ENCODE peak calls at places on chromosome 12, in six cellular contexts. Y is colonic mucosa, V is cardiac muscle cell, E is PC-3, F is Peyer's patch, S is MM.1S. I is an unnamed sample.

GRCh38 chr12:13173537-13173936 is 23.0 kb upstream of the EMP1 start:
- DNase-seq in Y (peak; percentile 29), V (no peak), E (peak; percentile 75), F (no peak), S (peak; percentile 67), I (no peak)

GRCh38 chr12:24228980-24229730 is 279.7 kb upstream of the SOX5 start:
- DNase-seq in Y (no peak), V (no peak), E (no peak), F (no peak), S (no peak), I (no peak)

GRCh38 chr12:113698505-113698858 is 226.8 kb upstream of the LHX5 start:
- DNase-seq in Y (no peak), V (no peak), E (no peak), F (no peak), S (no peak), I (no peak)

GRCh38 chr12:6250343-6250742 is 50.1 kb downstream of the CD9 start:
- DNase-seq in Y (no peak), V (peak; percentile 75), E (no peak), F (peak; percentile 20), S (no peak), I (no peak)

GRCh38 chr12:19105468-19105867 is 24.1 kb upstream of the PLEKHA5 start:
- DNase-seq in Y (no peak), V (no peak), E (no peak), F (no peak), S (no peak), I (no peak)

GRCh38 chr12:105322070-105322469 is 8.4 kb upstream of the C12orf75 start:
- DNase-seq in Y (no peak), V (no peak), E (no peak), F (no peak), S (no peak), I (no peak)

GRCh38 chr12:118136559-118137003 is 657 bp downstream of the PEBP1 start:
- DNase-seq in Y (peak; percentile 72), V (peak; percentile 42), E (peak; percentile 54), F (peak; percentile 74), S (peak; percentile 18), I (peak; percentile 2)

GRCh38 chr12:92248977-92249376 is 103.3 kb upstream of the BTG1 start:
- DNase-seq in Y (no peak), V (no peak), E (no peak), F (no peak), S (no peak), I (no peak)

GRCh38 chr12:69679119-69679518 is 20.0 kb downstream of the BEST3 start:
- DNase-seq in Y (no peak), V (no peak), E (peak; percentile 66), F (no peak), S (no peak), I (no peak)

GRCh38 chr12:94721173-94721572 is 70.8 kb upstream of the TMCC3 start:
- DNase-seq in Y (no peak), V (no peak), E (no peak), F (no peak), S (no peak), I (no peak)

GRCh38 chr12:47777741-47778558 is 4.9 kb downstream of the SLC48A1 start:
- DNase-seq in Y (no peak), V (no peak), E (no peak), F (no peak), S (no peak), I (no peak)

GRCh38 chr12:76946451-76946850 is 67.6 kb upstream of the CSRP2 start:
- DNase-seq in Y (no peak), V (no peak), E (no peak), F (no peak), S (no peak), I (no peak)

GRCh38 chr12:31390991-31391390 is 65.0 kb upstream of the SINHCAF start:
- DNase-seq in Y (no peak), V (no peak), E (no peak), F (no peak), S (no peak), I (no peak)

GRCh38 chr12:112096667-112097066 is 11.9 kb downstream of the NAA25 start:
- DNase-seq in Y (no peak), V (no peak), E (peak; percentile 100), F (no peak), S (no peak), I (no peak)

GRCh38 chr12:25496098-25496587 is 56.9 kb downstream of the LMNTD1 start:
- DNase-seq in Y (no peak), V (no peak), E (no peak), F (no peak), S (no peak), I (no peak)

GRCh38 chr12:12999276-12999958 is 648 bp downstream of the HEBP1 start:
- DNase-seq in Y (peak; percentile 40), V (peak; percentile 44), E (peak; percentile 3), F (peak; percentile 55), S (no peak), I (no peak)

GRCh38 chr12:64085996-64086395 is 136.1 kb downstream of the KICS2 start:
- DNase-seq in Y (no peak), V (no peak), E (peak; percentile 53), F (no peak), S (no peak), I (no peak)
- H3K4me1 ChIP-seq in Y (peaks cover 5% of the 10 kb centered on the region), V (peaks cover 4% of the 10 kb centered on the region), E (peaks cover 60% of the 10 kb centered on the region), F (no peaks in the 10 kb centered on the region), S (peaks cover 12% of the 10 kb centered on the region), I (peaks cover 23% of the 10 kb centered on the region)

GRCh38 chr12:124925117-124925516 is 10.7 kb upstream of the UBC start:
- DNase-seq in Y (no peak), V (no peak), E (no peak), F (no peak), S (no peak), I (no peak)
- H3K4me1 ChIP-seq in Y (no peaks in the 10 kb centered on the region), V (peaks cover 7% of the 10 kb centered on the region), E (peaks cover 32% of the 10 kb centered on the region), F (peaks cover 15% of the 10 kb centered on the region), S (peaks cover 9% of the 10 kb centered on the region), I (peaks cover 52% of the 10 kb centered on the region)

DNA sequence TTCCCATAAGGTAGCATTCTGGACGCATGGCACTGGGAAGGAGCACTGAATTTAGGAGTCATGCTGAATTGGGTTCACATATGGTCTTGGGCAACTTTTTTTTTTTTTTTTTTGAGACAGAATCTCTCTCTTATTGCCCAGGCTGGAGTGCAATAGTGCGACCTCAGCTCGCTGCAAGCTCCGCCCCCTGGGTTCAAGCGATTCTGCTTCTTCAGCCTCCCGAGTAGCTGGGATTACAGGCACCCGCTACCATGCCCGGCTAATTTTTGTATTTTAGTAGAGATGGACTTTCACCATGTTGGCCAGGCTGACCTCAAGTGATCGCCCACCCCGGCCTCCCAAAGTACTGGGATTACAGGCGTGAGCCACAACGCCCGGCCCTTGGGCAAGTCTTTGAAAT is 13.3 kb downstream of the DIP2B start:
- DNase-seq in Y (no peak), V (no peak), E (no peak), F (no peak), S (no peak), I (no peak)
- H3K4me1 ChIP-seq in Y (peaks cover 12% of the 10 kb centered on the region), V (peaks cover 22% of the 10 kb centered on the region), E (no peaks in the 10 kb centered on the region), F (peaks cover 38% of the 10 kb centered on the region), S (peaks cover 41% of the 10 kb centered on the region), I (peaks cover 19% of the 10 kb centered on the region)

GRCh38 chr12:10716277-10716676 is 6.8 kb downstream of the YBX3 start:
- DNase-seq in Y (no peak), V (no peak), E (no peak), F (no peak), S (no peak), I (no peak)
- H3K4me1 ChIP-seq in Y (peaks cover 5% of the 10 kb centered on the region), V (peaks cover 34% of the 10 kb centered on the region), E (peaks cover 54% of the 10 kb centered on the region), F (no peaks in the 10 kb centered on the region), S (peaks cover 16% of the 10 kb centered on the region), I (peaks cover 77% of the 10 kb centered on the region)